ENCODE peak calls at places on chromosome 6, in seven cellular contexts. V, O, X, S, B, M and D are unnamed samples.

GRCh38 chr6:126947070-126947469 is 171.4 kb upstream of the RSPO3 start:
- DNase-seq in M (no peak), B (no peak), O (no peak), X (no peak), S (no peak), V (no peak), D (no peak)

GRCh38 chr6:55868910-55869479 is 6.4 kb downstream of the BMP5 start:
- DNase-seq in M (no peak), O (peak), X (peak), B (no peak), S (no peak), V (no peak), D (no peak)

GRCh38 chr6:133632206-133632605 is 256.7 kb upstream of the TCF21 start:
- DNase-seq in B (no peak), V (no peak), X (no peak), O (no peak), S (no peak), M (no peak), D (no peak)

GRCh38 chr6:159090530-159091306 is 45.9 kb upstream of the TAGAP start:
- DNase-seq in X (no peak), O (no peak), S (no peak), V (no peak), B (peak), M (no peak), D (no peak)

GRCh38 chr6:142850653-142851434 is 94.1 kb downstream of the HIVEP2 start:
- DNase-seq in V (no peak), M (no peak), B (no peak), X (no peak), O (peak), S (no peak), D (no peak)

GRCh38 chr6:33061987-33062386 is 11.5 kb downstream of the HLA-DPA1 start:
- DNase-seq in X (no peak), O (peak), B (no peak), V (no peak), M (peak), S (no peak), D (no peak)

GRCh38 chr6:169807219-169807618 is 55.8 kb downstream of the ERMARD start:
- DNase-seq in B (no peak), M (no peak), O (no peak), X (no peak), S (no peak), V (no peak), D (no peak)

GRCh38 chr6:159761135-159761872 is 541 bp upstream of the ACAT2 start:
- DNase-seq in B (peak), O (no peak), M (peak), S (peak), V (peak), X (no peak), D (no peak)

GRCh38 chr6:100084301-100085161 is 90.5 kb upstream of the MCHR2 start:
- DNase-seq in M (no peak), O (no peak), B (no peak), X (no peak), S (no peak), V (no peak), D (no peak)

GRCh38 chr6:73769976-73770375 is 74.0 kb downstream of the CD109 start:
- DNase-seq in V (no peak), M (no peak), S (no peak), O (no peak), X (no peak), B (no peak), D (no peak)

GRCh38 chr6:73768630-73769029 is 72.6 kb downstream of the CD109 start:
- DNase-seq in O (no peak), S (no peak), V (no peak), X (no peak), M (no peak), B (no peak), D (no peak)

GRCh38 chr6:73779943-73780342 is 83.9 kb downstream of the CD109 start:
- DNase-seq in S (no peak), M (no peak), V (no peak), O (no peak), B (no peak), X (no peak), D (no peak)

GRCh38 chr6:73774311-73774766 is 78.3 kb downstream of the CD109 start:
- DNase-seq in M (no peak), B (no peak), S (no peak), X (peak), V (no peak), O (peak), D (no peak)
- TF ChIP-seq YY1 in M (no peak), B (no peak), S (no peak), X (no peak), V (no peak), O (no peak), D (no peak)

GRCh38 chr6:137808191-137808590 is 58.9 kb upstream of the TNFAIP3 start:
- DNase-seq in X (no peak), S (peak), O (no peak), V (no peak), B (no peak), M (no peak), D (no peak)

GRCh38 chr6:137805622-137806021 is 61.4 kb upstream of the TNFAIP3 start:
- DNase-seq in B (no peak), X (no peak), O (no peak), S (no peak), V (no peak), M (no peak), D (no peak)

GRCh38 chr6:137808836-137809315 is 58.2 kb upstream of the TNFAIP3 start:
- DNase-seq in O (no peak), S (peak), X (no peak), B (no peak), V (no peak), M (peak), D (no peak)

GRCh38 chr6:137804647-137805046 is 62.4 kb upstream of the TNFAIP3 start:
- DNase-seq in S (no peak), B (no peak), M (no peak), O (no peak), V (no peak), X (no peak), D (no peak)

DNA sequence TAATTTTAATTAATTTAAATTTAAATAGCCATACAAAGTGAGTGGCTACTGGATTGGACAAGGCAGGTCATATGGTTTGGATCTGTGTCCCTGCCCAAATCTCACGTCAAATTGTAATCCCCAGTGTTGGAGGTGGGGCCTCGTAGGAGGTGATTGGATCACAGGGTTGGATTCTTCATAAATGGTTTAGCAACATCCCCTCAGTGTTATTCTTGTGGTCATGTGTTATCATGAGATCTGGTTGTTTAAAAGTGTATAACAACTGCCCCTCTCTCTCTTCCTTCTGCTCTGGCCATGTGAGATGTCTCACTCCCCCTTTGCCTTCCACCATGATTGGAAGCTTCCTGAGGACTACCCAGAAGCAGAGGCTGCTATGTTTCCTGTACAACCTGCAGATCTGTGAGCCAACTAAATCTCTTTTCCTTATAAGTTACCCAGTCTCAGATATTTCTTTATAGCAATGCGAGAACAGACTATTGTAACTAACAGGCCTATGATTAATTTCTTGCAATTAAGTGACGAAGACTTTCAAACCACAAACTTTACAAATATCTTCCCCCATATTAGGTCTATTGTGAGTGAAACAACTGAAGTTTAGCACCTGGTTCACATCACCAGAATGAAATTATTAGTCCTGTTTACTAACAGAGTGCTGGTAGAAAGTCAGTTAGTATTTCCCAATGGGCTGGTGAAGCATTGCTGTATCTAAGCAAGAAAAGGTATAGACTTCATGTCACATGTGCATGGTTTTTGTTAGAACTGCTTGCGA is 60.0 kb upstream of the TNFAIP3 start:
- DNase-seq in X (no peak), M (no peak), O (no peak), S (no peak), V (no peak), B (no peak), D (no peak)
- TF ChIP-seq YY1 in X (no peak), M (no peak), O (no peak), S (no peak), V (no peak), B (no peak), D (no peak)

GRCh38 chr6:43304361-43304760 is 4.3 kb downstream of the CRIP3 start:
- DNase-seq in X (no peak), B (no peak), O (no peak), M (no peak), S (no peak), V (no peak), D (no peak)

GRCh38 chr6:43303751-43304331 is 4.8 kb downstream of the CRIP3 start:
- DNase-seq in S (no peak), O (no peak), V (no peak), M (no peak), X (no peak), B (no peak), D (no peak)

GRCh38 chr6:43304882-43305281 is 3.7 kb downstream of the CRIP3 start:
- DNase-seq in X (no peak), S (no peak), B (no peak), O (no peak), V (no peak), M (no peak), D (no peak)

GRCh38 chr6:43307451-43308100 is 1.1 kb downstream of the CRIP3 start:
- DNase-seq in S (no peak), M (no peak), V (no peak), B (no peak), X (no peak), O (no peak), D (no peak)

DNA sequence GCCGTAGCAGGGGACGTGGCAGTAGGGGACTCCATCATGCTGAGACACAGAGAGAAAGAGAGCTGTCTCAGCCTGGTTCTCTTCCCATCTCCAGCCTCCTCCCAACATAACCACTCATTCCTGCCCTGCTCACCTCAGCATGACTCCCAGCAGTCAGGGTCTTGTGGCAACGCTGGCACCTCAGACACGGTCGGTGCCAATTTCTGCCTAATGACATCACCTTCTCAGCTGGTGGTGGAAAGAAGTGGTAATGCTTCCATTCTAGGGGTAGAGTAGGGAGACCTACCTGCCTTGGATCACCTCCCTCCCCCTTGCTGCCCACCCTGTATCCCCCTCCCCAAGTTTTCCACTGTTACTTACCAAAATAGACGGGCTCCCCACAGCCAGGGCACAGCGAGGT is 2.5 kb downstream of the CRIP3 start:
- DNase-seq in M (no peak), S (no peak), B (no peak), V (no peak), X (no peak), O (no peak), D (no peak)
- TF ChIP-seq YY1 in M (no peak), S (no peak), B (no peak), V (no peak), X (no peak), O (no peak), D (no peak)

GRCh38 chr6:137736048-137736846 is 130.8 kb upstream of the TNFAIP3 start:
- DNase-seq in V (no peak), O (no peak), S (no peak), B (no peak), M (no peak), X (no peak), D (no peak)
- TF ChIP-seq YY1 in V (no peak), O (no peak), S (no peak), B (no peak), M (no peak), X (no peak), D (no peak)

GRCh38 chr6:141539617-141540016 is 593.1 kb upstream of the GJE1 start:
- DNase-seq in X (no peak), M (no peak), S (no peak), V (no peak), O (no peak), B (no peak), D (no peak)

GRCh38 chr6:141541766-141542324 is 590.9 kb upstream of the GJE1 start:
- DNase-seq in X (no peak), S (no peak), B (no peak), V (no peak), O (no peak), M (no peak), D (no peak)

DNA sequence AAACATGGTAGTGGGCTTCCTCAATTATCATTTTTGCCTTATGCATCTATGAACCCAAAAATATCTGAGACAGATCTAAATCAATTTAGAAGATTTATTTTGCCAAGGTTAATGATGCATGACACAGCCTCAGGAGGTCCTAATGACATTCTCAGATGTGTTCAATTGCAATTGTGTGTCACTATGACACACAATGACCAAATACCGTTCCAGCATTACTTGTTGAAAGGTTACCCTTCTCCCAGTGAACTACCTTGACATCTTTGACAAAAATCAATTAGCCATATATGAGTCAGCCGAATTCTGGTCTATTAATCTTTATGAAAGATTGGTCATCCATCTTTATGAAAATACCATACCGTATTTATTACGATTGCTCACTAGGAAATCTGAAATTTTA is 592.5 kb upstream of the GJE1 start:
- DNase-seq in X (peak), M (no peak), O (no peak), S (no peak), V (no peak), B (no peak), D (no peak)
- TF ChIP-seq YY1 in X (no peak), M (no peak), O (no peak), S (no peak), V (no peak), B (no peak), D (no peak)

DNA sequence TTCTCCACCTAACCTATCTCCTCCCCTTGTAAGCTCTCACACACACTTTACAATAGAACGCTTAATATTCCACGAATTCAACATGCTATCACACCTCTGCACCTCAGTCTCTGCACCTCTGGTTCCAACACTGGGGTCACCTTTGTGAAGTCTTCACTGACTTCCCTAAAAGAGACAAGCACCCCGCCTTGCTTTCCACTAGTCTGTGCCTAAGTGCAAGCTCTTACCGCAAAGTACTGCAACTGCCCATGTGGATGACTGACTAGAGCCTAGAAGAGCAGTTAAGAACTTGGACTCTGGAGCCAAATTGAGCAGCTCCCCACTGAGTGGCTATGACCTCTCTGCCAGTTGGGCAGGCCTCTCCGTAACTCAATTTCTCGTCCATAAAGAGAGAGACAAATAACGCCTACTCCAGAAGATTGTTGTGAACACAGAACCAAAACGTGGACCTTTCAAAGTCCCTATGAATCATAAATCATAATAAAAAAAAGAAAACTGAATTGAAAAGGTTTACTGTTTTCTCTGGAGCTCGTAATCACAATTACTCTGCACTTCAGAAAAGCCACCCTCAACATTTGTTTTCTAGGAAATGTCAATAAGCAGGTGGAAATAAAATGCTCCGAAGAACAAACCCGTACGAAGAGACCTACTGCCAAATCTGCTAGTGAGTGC is 1.2 kb downstream of the IFNGR1 start:
- DNase-seq in O (no peak), B (no peak), M (peak), V (no peak), S (peak), X (no peak), D (no peak)
- TF ChIP-seq YY1 in O (no peak), B (no peak), M (no peak), V (no peak), S (no peak), X (no peak), D (no peak)